ENCODE peak calls at places on chromosomes 1 and 21, in nine cellular contexts. V is adrenal gland, H is transverse colon, D is HCT116, Z is GM12892, G is esophagus muscularis mucosa, N is stomach, U is body of pancreas, R is prostate gland. F is an unnamed sample.

GRCh38 chr1:45787905-45788304 is 15.5 kb upstream of the MAST2 start:
- DNase-seq in N (no peak), H (no peak), Z (no peak), V (no peak), U (peak; percentile 40), R (no peak), D (no peak), G (peak; percentile 77), F (no peak)

GRCh38 chr1:174786760-174787159 is 213.0 kb upstream of the CACYBP start:
- DNase-seq in U (no peak), Z (peak; percentile 19), G (no peak), R (no peak), V (no peak), D (no peak), N (no peak), H (no peak), F (no peak)

GRCh38 chr1:197557302-197557701 is 218.0 kb downstream of the DENND1B start:
- DNase-seq in R (no peak), V (no peak), D (no peak), Z (no peak), U (no peak), G (no peak), N (no peak), H (no peak), F (no peak)

GRCh38 chr1:245957446-245957845 is 549.6 kb downstream of the SMYD3 start:
- DNase-seq in V (no peak), H (no peak), R (no peak), U (no peak), D (no peak), N (no peak), Z (no peak), G (no peak), F (no peak)

GRCh38 chr1:8562881-8563865 is 245.3 kb downstream of the SLC45A1 start:
- DNase-seq in N (no peak), R (no peak), D (no peak), V (no peak), Z (no peak), U (no peak), H (no peak), G (no peak), F (peak; percentile 32)

GRCh38 chr1:10799726-10800125 is 3.3 kb upstream of the CASZ1 start:
- DNase-seq in N (no peak), V (no peak), U (no peak), R (no peak), Z (no peak), H (no peak), D (no peak), G (no peak), F (no peak)

GRCh38 chr1:31753623-31754349 is 10.4 kb downstream of the ADGRB2 start:
- DNase-seq in G (no peak), U (peak; percentile 58), H (peak; percentile 80), Z (no peak), N (peak; percentile 80), V (peak; percentile 71), R (no peak), D (no peak), F (no peak)

GRCh38 chr1:206037521-206037920 is 13.8 kb upstream of the CTSE start:
- DNase-seq in N (no peak), G (no peak), U (no peak), D (no peak), H (no peak), Z (no peak), V (no peak), R (no peak), F (no peak)

GRCh38 chr1:243559575-243560172 is 290.4 kb downstream of the AKT3 start:
- DNase-seq in V (no peak), Z (no peak), D (no peak), N (no peak), U (no peak), H (no peak), R (no peak), G (no peak), F (no peak)

GRCh38 chr1:25194576-25195020 is 37.7 kb downstream of the SYF2 start:
- DNase-seq in V (peak; percentile 90), H (no peak), R (peak; percentile 77), U (no peak), G (no peak), Z (no peak), N (no peak), D (no peak), F (no peak)

GRCh38 chr1:243523766-243524165 is 267.9 kb downstream of the SDCCAG8 start:
- DNase-seq in D (no peak), G (no peak), U (no peak), R (no peak), V (no peak), Z (no peak), N (no peak), H (no peak), F (no peak)

GRCh38 chr1:87436534-87436933 is 107.9 kb downstream of the LMO4 start:
- DNase-seq in R (peak; percentile 14), N (no peak), D (no peak), Z (no peak), V (no peak), H (no peak), U (no peak), G (no peak), F (no peak)

GRCh38 chr1:201495447-201496295 is 11.3 kb downstream of the CSRP1 start:
- DNase-seq in U (peak; percentile 33), G (no peak), V (peak; percentile 61), H (peak; percentile 65), D (no peak), R (peak; percentile 94), N (peak; percentile 33), Z (no peak), F (no peak)

GRCh38 chr1:24955161-24955560 is 25.1 kb upstream of the RUNX3 start:
- DNase-seq in N (no peak), V (no peak), G (no peak), R (no peak), U (peak; percentile 21), H (no peak), D (peak; percentile 16), Z (no peak), F (no peak)

GRCh38 chr21:42922918-42923317 is 2.5 kb downstream of the ERVH48-1 start:
- DNase-seq in N (no peak), V (no peak), D (no peak), G (no peak), R (no peak), Z (no peak), H (no peak), U (no peak), F (no peak)

GRCh38 chr21:42924433-42924751 is 1.0 kb downstream of the ERVH48-1 start:
- DNase-seq in U (no peak), V (no peak), D (no peak), R (no peak), H (no peak), N (no peak), G (no peak), Z (no peak), F (no peak)

GRCh38 chr21:42925114-42925907 is at the start of gene ERVH48-1:
- DNase-seq in U (no peak), R (no peak), Z (no peak), G (no peak), D (no peak), V (no peak), H (no peak), N (no peak), F (no peak)

GRCh38 chr21:42921912-42922311 is 3.5 kb downstream of the ERVH48-1 start:
- DNase-seq in N (no peak), Z (no peak), D (no peak), R (no peak), V (no peak), H (no peak), U (no peak), G (no peak), F (peak; percentile 67)

DNA sequence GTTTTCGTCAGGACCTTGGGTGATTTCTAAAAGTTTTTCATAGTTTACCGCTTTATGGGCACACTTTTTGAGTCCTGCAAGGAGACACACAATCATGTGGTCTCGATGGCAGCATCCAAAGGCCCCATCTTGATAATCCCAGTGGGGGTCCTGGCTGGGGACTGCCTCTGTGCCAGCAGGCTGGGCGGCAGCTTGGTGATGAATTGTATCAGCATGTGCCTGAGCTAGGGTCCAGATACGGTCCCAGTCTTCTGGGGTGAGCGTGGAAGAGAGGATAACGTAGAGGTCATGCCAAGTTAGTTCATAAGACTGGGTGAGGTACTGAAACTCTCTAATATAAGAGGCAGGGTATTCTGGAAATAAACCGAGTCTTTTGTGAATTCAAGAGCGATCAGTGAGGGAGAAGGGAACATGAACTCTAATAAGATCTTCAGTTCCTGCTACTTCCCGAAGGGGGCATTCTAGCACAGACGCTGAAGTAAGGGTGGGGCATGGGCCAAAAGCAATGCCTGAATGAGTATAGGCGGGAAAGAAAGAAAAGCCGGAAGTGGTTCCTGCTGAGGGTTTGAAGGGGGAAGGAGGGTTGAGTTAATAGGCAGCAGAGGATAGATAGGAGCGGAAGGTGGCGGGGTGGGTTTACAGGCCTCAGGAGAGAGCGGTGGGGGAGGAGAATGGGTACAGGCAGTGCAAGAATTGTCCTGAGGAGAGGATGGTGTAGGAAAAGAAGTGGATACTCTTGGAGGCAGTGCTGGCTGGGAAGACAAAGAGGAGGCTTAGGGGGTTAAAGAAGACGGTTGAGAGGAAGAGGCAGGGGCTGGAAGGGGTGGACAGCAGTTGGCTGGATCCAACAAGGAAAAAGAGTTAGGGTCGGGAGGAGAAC is 1.6 kb downstream of the ERVH48-1 start:
- DNase-seq in G (peak; percentile 94), D (peak; percentile 83), R (peak; percentile 79), V (peak; percentile 70), H (peak; percentile 80), U (peak; percentile 87), Z (peak; percentile 72), N (peak; percentile 82), F (peak; percentile 90)
- TF ChIP-seq POLR2A in G (no peak), D (no peak), R (no peak), V (no peak), H (peak; percentile 24), U (peak; percentile 24), Z (no peak), N (no peak), F (peak; percentile 31)

GRCh38 chr21:32253215-32253641 is 25.6 kb downstream of the MIS18A start:
- DNase-seq in V (peak; percentile 25), D (no peak), H (no peak), Z (no peak), N (no peak), R (no peak), G (peak; percentile 93), U (peak; percentile 59), F (no peak)
- TF ChIP-seq POLR2A in V (no peak), D (no peak), H (no peak), Z (no peak), N (no peak), R (no peak), G (no peak), U (no peak), F (no peak)

DNA sequence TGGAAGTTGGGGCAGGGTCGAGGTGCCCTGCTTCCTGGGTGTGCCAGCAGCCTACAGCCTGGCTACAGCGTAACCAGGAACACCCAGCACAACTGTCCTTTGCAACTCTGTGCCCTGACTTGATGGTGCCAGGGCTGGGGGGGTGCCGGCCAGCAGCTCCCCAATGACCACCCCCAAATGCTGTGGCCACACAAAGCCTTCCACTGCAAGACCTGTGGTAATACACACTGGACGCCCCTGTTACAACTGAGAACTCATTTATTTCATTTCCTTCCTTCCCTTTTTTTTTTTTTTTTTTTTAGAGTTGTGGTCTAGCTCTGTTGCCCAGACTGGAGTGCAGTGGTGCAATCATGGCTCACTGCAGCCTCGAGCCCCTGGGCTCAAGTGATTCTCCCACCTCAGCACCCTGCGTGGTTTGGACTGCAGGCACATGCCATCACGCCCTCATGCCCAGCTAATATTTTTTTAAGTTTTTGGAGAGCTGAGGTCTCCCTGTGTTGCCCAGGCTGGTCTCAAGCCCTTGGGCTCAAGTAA is 25.2 kb downstream of the TP73 start:
- DNase-seq in R (no peak), U (no peak), V (no peak), Z (no peak), N (no peak), H (no peak), G (no peak), D (no peak), F (no peak)
- TF ChIP-seq POLR2A in R (no peak), U (no peak), V (no peak), Z (peak; percentile 32), N (no peak), H (no peak), G (no peak), D (no peak), F (no peak)

GRCh38 chr21:45406801-45407628 is 2.0 kb downstream of the COL18A1 start:
- DNase-seq in V (peak; percentile 30), N (no peak), G (no peak), D (no peak), U (no peak), H (no peak), Z (no peak), R (no peak), F (peak; percentile 69)
- TF ChIP-seq POLR2A in V (no peak), N (no peak), G (no peak), D (no peak), U (no peak), H (no peak), Z (no peak), R (no peak), F (no peak)